ENCODE peak calls at places on chromosomes 16 and 17, in five cellular contexts. One of them, this sample, is unnamed.

GRCh38 chr17:9684955-9685621 is 39.8 kb downstream of the USP43 start:
- DNase-seq in stimulated activated CD4-positive, alpha-beta T cell treated with anti-CD3 and anti-CD28 coated beads, Interleukin-12 subunit alpha, Interleukin-12 subunit beta, amount 100 ng/mL, for 48 hours: no peak
- DNase-seq in CD8-positive, alpha-beta memory T cell: no peak
- DNase-seq in NCI-H1436: no peak
- DNase-seq in RCC 7860: peak
- DNase-seq in this sample: no peak

GRCh38 chr16:54511181-54511731 is 224.7 kb upstream of the IRX3 start:
- DNase-seq in stimulated activated CD4-positive, alpha-beta T cell treated with anti-CD3 and anti-CD28 coated beads, Interleukin-12 subunit alpha, Interleukin-12 subunit beta, amount 100 ng/mL, for 48 hours: no peak
- DNase-seq in CD8-positive, alpha-beta memory T cell: no peak
- DNase-seq in NCI-H1436: no peak
- DNase-seq in RCC 7860: no peak
- DNase-seq in this sample: no peak

GRCh38 chr17:77312786-77313599 is 172.2 kb downstream of the SEC14L1 start:
- DNase-seq in stimulated activated CD4-positive, alpha-beta T cell treated with anti-CD3 and anti-CD28 coated beads, Interleukin-12 subunit alpha, Interleukin-12 subunit beta, amount 100 ng/mL, for 48 hours: no peak
- DNase-seq in CD8-positive, alpha-beta memory T cell: no peak
- DNase-seq in NCI-H1436: no peak
- DNase-seq in RCC 7860: no peak
- DNase-seq in this sample: no peak

GRCh38 chr16:53612003-53612402 is 91.7 kb downstream of the RPGRIP1L start:
- DNase-seq in stimulated activated CD4-positive, alpha-beta T cell treated with anti-CD3 and anti-CD28 coated beads, Interleukin-12 subunit alpha, Interleukin-12 subunit beta, amount 100 ng/mL, for 48 hours: no peak
- DNase-seq in CD8-positive, alpha-beta memory T cell: no peak
- DNase-seq in NCI-H1436: no peak
- DNase-seq in RCC 7860: peak
- DNase-seq in this sample: no peak

GRCh38 chr16:27374794-27375499 is 27.0 kb upstream of the IL21R start:
- DNase-seq in stimulated activated CD4-positive, alpha-beta T cell treated with anti-CD3 and anti-CD28 coated beads, Interleukin-12 subunit alpha, Interleukin-12 subunit beta, amount 100 ng/mL, for 48 hours: peak
- DNase-seq in CD8-positive, alpha-beta memory T cell: peak
- DNase-seq in NCI-H1436: peak
- DNase-seq in RCC 7860: peak
- DNase-seq in this sample: no peak

GRCh38 chr17:81032641-81033422 is 2.1 kb upstream of the BAIAP2 start:
- DNase-seq in stimulated activated CD4-positive, alpha-beta T cell treated with anti-CD3 and anti-CD28 coated beads, Interleukin-12 subunit alpha, Interleukin-12 subunit beta, amount 100 ng/mL, for 48 hours: no peak
- DNase-seq in CD8-positive, alpha-beta memory T cell: no peak
- DNase-seq in NCI-H1436: no peak
- DNase-seq in RCC 7860: no peak
- DNase-seq in this sample: no peak

GRCh38 chr17:57876023-57876865 is 26.4 kb upstream of the MRPS23 start:
- DNase-seq in stimulated activated CD4-positive, alpha-beta T cell treated with anti-CD3 and anti-CD28 coated beads, Interleukin-12 subunit alpha, Interleukin-12 subunit beta, amount 100 ng/mL, for 48 hours: no peak
- DNase-seq in CD8-positive, alpha-beta memory T cell: no peak
- DNase-seq in NCI-H1436: no peak
- DNase-seq in RCC 7860: peak
- DNase-seq in this sample: no peak

GRCh38 chr16:47565454-47565853 is 104.3 kb downstream of the PHKB start:
- DNase-seq in stimulated activated CD4-positive, alpha-beta T cell treated with anti-CD3 and anti-CD28 coated beads, Interleukin-12 subunit alpha, Interleukin-12 subunit beta, amount 100 ng/mL, for 48 hours: no peak
- DNase-seq in CD8-positive, alpha-beta memory T cell: no peak
- DNase-seq in NCI-H1436: no peak
- DNase-seq in RCC 7860: peak
- DNase-seq in this sample: no peak

GRCh38 chr17:50184611-50185398 is 16.6 kb downstream of the COL1A1 start:
- DNase-seq in stimulated activated CD4-positive, alpha-beta T cell treated with anti-CD3 and anti-CD28 coated beads, Interleukin-12 subunit alpha, Interleukin-12 subunit beta, amount 100 ng/mL, for 48 hours: no peak
- DNase-seq in CD8-positive, alpha-beta memory T cell: no peak
- DNase-seq in NCI-H1436: no peak
- DNase-seq in RCC 7860: no peak
- DNase-seq in this sample: no peak

GRCh38 chr17:42675348-42675983 is 1.3 kb downstream of the PLEKHH3 start:
- DNase-seq in stimulated activated CD4-positive, alpha-beta T cell treated with anti-CD3 and anti-CD28 coated beads, Interleukin-12 subunit alpha, Interleukin-12 subunit beta, amount 100 ng/mL, for 48 hours: no peak
- DNase-seq in CD8-positive, alpha-beta memory T cell: no peak
- DNase-seq in NCI-H1436: peak
- DNase-seq in RCC 7860: no peak
- DNase-seq in this sample: no peak

GRCh38 chr17:35313875-35314409 is 59.5 kb downstream of the SLFN11 start:
- DNase-seq in stimulated activated CD4-positive, alpha-beta T cell treated with anti-CD3 and anti-CD28 coated beads, Interleukin-12 subunit alpha, Interleukin-12 subunit beta, amount 100 ng/mL, for 48 hours: no peak
- DNase-seq in CD8-positive, alpha-beta memory T cell: peak
- DNase-seq in NCI-H1436: no peak
- DNase-seq in RCC 7860: no peak
- DNase-seq in this sample: no peak

This sample was measured in T-helper 2 cell.